ENCODE peak calls at places on chromosomes 5 and 9, in ten cellular contexts. One of them, this sample, is unnamed.

GRCh38 chr9:96217756-96218693 is 84.0 kb downstream of the HSD17B3 start:
- DNase-seq in HFF-Myc: no peak
- DNase-seq in mucosa of gallbladder: peak; percentile 65
- DNase-seq in caudate nucleus: peak; percentile 67
- DNase-seq in AG09309: no peak
- DNase-seq in effector memory CD4-positive, alpha-beta T cell: peak; percentile 32
- DNase-seq in left ventricle myocardium inferior: peak; percentile 82
- DNase-seq in progenitor cell of endocrine pancreas: peak; percentile 80
- DNase-seq in iPS-NIHi11: peak; percentile 93
- DNase-seq in NCI-H2081: peak; percentile 51
- DNase-seq in this sample: peak; percentile 71

GRCh38 chr9:130713286-130713975 is 19.9 kb downstream of the EXOSC2 start:
- DNase-seq in HFF-Myc: no peak
- DNase-seq in mucosa of gallbladder: peak; percentile 36
- DNase-seq in caudate nucleus: no peak
- DNase-seq in AG09309: no peak
- DNase-seq in effector memory CD4-positive, alpha-beta T cell: no peak
- DNase-seq in left ventricle myocardium inferior: no peak
- DNase-seq in progenitor cell of endocrine pancreas: no peak
- DNase-seq in iPS-NIHi11: no peak
- DNase-seq in NCI-H2081: no peak
- DNase-seq in this sample: no peak

GRCh38 chr5:76737131-76737556 is 21.2 kb downstream of the F2R start:
- DNase-seq in HFF-Myc: no peak
- DNase-seq in mucosa of gallbladder: no peak
- DNase-seq in caudate nucleus: no peak
- DNase-seq in AG09309: no peak
- DNase-seq in effector memory CD4-positive, alpha-beta T cell: no peak
- DNase-seq in left ventricle myocardium inferior: no peak
- DNase-seq in progenitor cell of endocrine pancreas: no peak
- DNase-seq in iPS-NIHi11: no peak
- DNase-seq in NCI-H2081: no peak
- DNase-seq in this sample: peak; percentile 9

GRCh38 chr9:113661074-113661473 is 197.5 kb downstream of the RGS3 start:
- DNase-seq in HFF-Myc: no peak
- DNase-seq in mucosa of gallbladder: no peak
- DNase-seq in caudate nucleus: no peak
- DNase-seq in AG09309: no peak
- DNase-seq in effector memory CD4-positive, alpha-beta T cell: no peak
- DNase-seq in left ventricle myocardium inferior: no peak
- DNase-seq in progenitor cell of endocrine pancreas: no peak
- DNase-seq in iPS-NIHi11: no peak
- DNase-seq in NCI-H2081: no peak
- DNase-seq in this sample: no peak

GRCh38 chr5:134258896-134259295 is 33.0 kb upstream of the PPP2CA start:
- DNase-seq in HFF-Myc: no peak
- DNase-seq in mucosa of gallbladder: no peak
- DNase-seq in caudate nucleus: no peak
- DNase-seq in AG09309: no peak
- DNase-seq in effector memory CD4-positive, alpha-beta T cell: no peak
- DNase-seq in left ventricle myocardium inferior: no peak
- DNase-seq in progenitor cell of endocrine pancreas: no peak
- DNase-seq in iPS-NIHi11: no peak
- DNase-seq in NCI-H2081: no peak
- DNase-seq in this sample: no peak

GRCh38 chr5:2196989-2197531 is 314.3 kb upstream of the IRX4 start:
- DNase-seq in HFF-Myc: no peak
- DNase-seq in mucosa of gallbladder: no peak
- DNase-seq in caudate nucleus: no peak
- DNase-seq in AG09309: no peak
- DNase-seq in effector memory CD4-positive, alpha-beta T cell: no peak
- DNase-seq in left ventricle myocardium inferior: no peak
- DNase-seq in progenitor cell of endocrine pancreas: no peak
- DNase-seq in iPS-NIHi11: no peak
- DNase-seq in NCI-H2081: no peak
- DNase-seq in this sample: no peak

GRCh38 chr5:179112469-179113142 is 52.4 kb downstream of the ZNF354C start:
- DNase-seq in HFF-Myc: no peak
- DNase-seq in mucosa of gallbladder: peak; percentile 6
- DNase-seq in caudate nucleus: no peak
- DNase-seq in AG09309: no peak
- DNase-seq in effector memory CD4-positive, alpha-beta T cell: no peak
- DNase-seq in left ventricle myocardium inferior: no peak
- DNase-seq in progenitor cell of endocrine pancreas: no peak
- DNase-seq in iPS-NIHi11: no peak
- DNase-seq in NCI-H2081: no peak
- DNase-seq in this sample: no peak

GRCh38 chr5:169626779-169627178 is 10.3 kb upstream of the DOCK2 start:
- DNase-seq in HFF-Myc: peak; percentile 72
- DNase-seq in mucosa of gallbladder: no peak
- DNase-seq in caudate nucleus: no peak
- DNase-seq in AG09309: peak; percentile 90
- DNase-seq in effector memory CD4-positive, alpha-beta T cell: no peak
- DNase-seq in left ventricle myocardium inferior: no peak
- DNase-seq in progenitor cell of endocrine pancreas: no peak
- DNase-seq in iPS-NIHi11: no peak
- DNase-seq in NCI-H2081: no peak
- DNase-seq in this sample: no peak

GRCh38 chr5:157612071-157612476 is 36.5 kb upstream of the ADAM19 start:
- DNase-seq in HFF-Myc: no peak
- DNase-seq in mucosa of gallbladder: no peak
- DNase-seq in caudate nucleus: no peak
- DNase-seq in AG09309: no peak
- DNase-seq in effector memory CD4-positive, alpha-beta T cell: no peak
- DNase-seq in left ventricle myocardium inferior: no peak
- DNase-seq in progenitor cell of endocrine pancreas: no peak
- DNase-seq in iPS-NIHi11: no peak
- DNase-seq in NCI-H2081: no peak
- DNase-seq in this sample: peak; percentile 43

GRCh38 chr9:4548796-4549725 is 58.8 kb downstream of the SLC1A1 start:
- DNase-seq in HFF-Myc: no peak
- DNase-seq in mucosa of gallbladder: no peak
- DNase-seq in caudate nucleus: no peak
- DNase-seq in AG09309: no peak
- DNase-seq in effector memory CD4-positive, alpha-beta T cell: no peak
- DNase-seq in left ventricle myocardium inferior: peak; percentile 22
- DNase-seq in progenitor cell of endocrine pancreas: peak; percentile 27
- DNase-seq in iPS-NIHi11: peak; percentile 62
- DNase-seq in NCI-H2081: no peak
- DNase-seq in this sample: no peak

GRCh38 chr9:81575976-81576375 is 113.4 kb downstream of the TLE1 start:
- DNase-seq in HFF-Myc: no peak
- DNase-seq in mucosa of gallbladder: no peak
- DNase-seq in caudate nucleus: no peak
- DNase-seq in AG09309: no peak
- DNase-seq in effector memory CD4-positive, alpha-beta T cell: no peak
- DNase-seq in left ventricle myocardium inferior: no peak
- DNase-seq in progenitor cell of endocrine pancreas: no peak
- DNase-seq in iPS-NIHi11: no peak
- DNase-seq in NCI-H2081: no peak
- DNase-seq in this sample: no peak

GRCh38 chr5:173672891-173673290 is 56.4 kb upstream of the BOD1 start:
- DNase-seq in HFF-Myc: no peak
- DNase-seq in mucosa of gallbladder: no peak
- DNase-seq in caudate nucleus: no peak
- DNase-seq in AG09309: no peak
- DNase-seq in effector memory CD4-positive, alpha-beta T cell: no peak
- DNase-seq in left ventricle myocardium inferior: no peak
- DNase-seq in progenitor cell of endocrine pancreas: no peak
- DNase-seq in iPS-NIHi11: no peak
- DNase-seq in NCI-H2081: no peak
- DNase-seq in this sample: no peak

GRCh38 chr5:141077826-141078225 is 16.6 kb upstream of the PCDHB2 start:
- DNase-seq in HFF-Myc: no peak
- DNase-seq in mucosa of gallbladder: no peak
- DNase-seq in caudate nucleus: no peak
- DNase-seq in AG09309: no peak
- DNase-seq in effector memory CD4-positive, alpha-beta T cell: no peak
- DNase-seq in left ventricle myocardium inferior: no peak
- DNase-seq in progenitor cell of endocrine pancreas: no peak
- DNase-seq in iPS-NIHi11: no peak
- DNase-seq in NCI-H2081: no peak
- DNase-seq in this sample: no peak

GRCh38 chr5:169795311-169795710 is 158.2 kb downstream of the DOCK2 start:
- DNase-seq in HFF-Myc: no peak
- DNase-seq in mucosa of gallbladder: no peak
- DNase-seq in caudate nucleus: no peak
- DNase-seq in AG09309: no peak
- DNase-seq in effector memory CD4-positive, alpha-beta T cell: no peak
- DNase-seq in left ventricle myocardium inferior: no peak
- DNase-seq in progenitor cell of endocrine pancreas: no peak
- DNase-seq in iPS-NIHi11: no peak
- DNase-seq in NCI-H2081: no peak
- DNase-seq in this sample: peak; percentile 57

GRCh38 chr9:13324988-13325387 is 45.5 kb upstream of the MPDZ start:
- DNase-seq in HFF-Myc: no peak
- DNase-seq in mucosa of gallbladder: no peak
- DNase-seq in caudate nucleus: no peak
- DNase-seq in AG09309: no peak
- DNase-seq in effector memory CD4-positive, alpha-beta T cell: no peak
- DNase-seq in left ventricle myocardium inferior: no peak
- DNase-seq in progenitor cell of endocrine pancreas: no peak
- DNase-seq in iPS-NIHi11: no peak
- DNase-seq in NCI-H2081: no peak
- DNase-seq in this sample: no peak

GRCh38 chr9:134509306-134509705 is 132.3 kb upstream of the COL5A1 start:
- DNase-seq in HFF-Myc: no peak
- DNase-seq in mucosa of gallbladder: no peak
- DNase-seq in caudate nucleus: no peak
- DNase-seq in AG09309: no peak
- DNase-seq in effector memory CD4-positive, alpha-beta T cell: no peak
- DNase-seq in left ventricle myocardium inferior: no peak
- DNase-seq in progenitor cell of endocrine pancreas: no peak
- DNase-seq in iPS-NIHi11: no peak
- DNase-seq in NCI-H2081: no peak
- DNase-seq in this sample: no peak

GRCh38 chr9:111994831-111995458 is 98.3 kb downstream of the UGCG start:
- DNase-seq in HFF-Myc: no peak
- DNase-seq in mucosa of gallbladder: peak; percentile 54
- DNase-seq in caudate nucleus: no peak
- DNase-seq in AG09309: no peak
- DNase-seq in effector memory CD4-positive, alpha-beta T cell: no peak
- DNase-seq in left ventricle myocardium inferior: no peak
- DNase-seq in progenitor cell of endocrine pancreas: no peak
- DNase-seq in iPS-NIHi11: no peak
- DNase-seq in NCI-H2081: no peak
- DNase-seq in this sample: no peak

GRCh38 chr9:68427216-68427994 is 71.0 kb downstream of the PGM5 start:
- DNase-seq in HFF-Myc: no peak
- DNase-seq in mucosa of gallbladder: no peak
- DNase-seq in caudate nucleus: no peak
- DNase-seq in AG09309: no peak
- DNase-seq in effector memory CD4-positive, alpha-beta T cell: no peak
- DNase-seq in left ventricle myocardium inferior: no peak
- DNase-seq in progenitor cell of endocrine pancreas: no peak
- DNase-seq in iPS-NIHi11: no peak
- DNase-seq in NCI-H2081: no peak
- DNase-seq in this sample: no peak